ENCODE peak calls at places on chromosome 11, in six cellular contexts. One of them, this sample, is unnamed.

GRCh38 chr11:75526192-75526541 is 426 bp upstream of the GDPD5 start:
- ATAC-seq in pancreas: no peak
- ATAC-seq in aorta: peak
- ATAC-seq in Panc1: no peak
- ATAC-seq in RWPE2: no peak
- ATAC-seq in heart right ventricle: no peak
- ATAC-seq in this sample: no peak

GRCh38 chr11:126225266-126225665 is 13.7 kb downstream of the FAM118B start:
- ATAC-seq in RWPE2: no peak
- ATAC-seq in pancreas: no peak
- ATAC-seq in aorta: no peak
- ATAC-seq in heart right ventricle: no peak
- ATAC-seq in Panc1: no peak
- ATAC-seq in this sample: no peak

GRCh38 chr11:106956887-106957505 is 61.3 kb downstream of the GUCY1A2 start:
- ATAC-seq in pancreas: no peak
- ATAC-seq in aorta: no peak
- ATAC-seq in RWPE2: no peak
- ATAC-seq in heart right ventricle: no peak
- ATAC-seq in Panc1: no peak
- ATAC-seq in this sample: no peak

GRCh38 chr11:67392182-67392715 is 463 bp downstream of the RAD9A start:
- ATAC-seq in heart right ventricle: no peak
- ATAC-seq in pancreas: peak
- ATAC-seq in RWPE2: peak
- ATAC-seq in aorta: no peak
- ATAC-seq in Panc1: peak
- ATAC-seq in this sample: no peak

GRCh38 chr11:126510621-126511370 is 155.3 kb downstream of the ST3GAL4 start:
- ATAC-seq in pancreas: no peak
- ATAC-seq in aorta: no peak
- ATAC-seq in RWPE2: no peak
- ATAC-seq in heart right ventricle: no peak
- ATAC-seq in Panc1: no peak
- ATAC-seq in this sample: no peak

GRCh38 chr11:19740586-19740985 is 27.9 kb downstream of the NAV2 start:
- ATAC-seq in Panc1: no peak
- ATAC-seq in heart right ventricle: no peak
- ATAC-seq in pancreas: no peak
- ATAC-seq in aorta: no peak
- ATAC-seq in RWPE2: no peak
- ATAC-seq in this sample: no peak

GRCh38 chr11:118841469-118842222 is 42.0 kb upstream of the CXCR5 start:
- ATAC-seq in RWPE2: no peak
- ATAC-seq in heart right ventricle: no peak
- ATAC-seq in pancreas: no peak
- ATAC-seq in aorta: no peak
- ATAC-seq in Panc1: no peak
- ATAC-seq in this sample: no peak

GRCh38 chr11:19597194-19597593 is 115.4 kb upstream of the NAV2 start:
- ATAC-seq in pancreas: peak
- ATAC-seq in Panc1: no peak
- ATAC-seq in aorta: peak
- ATAC-seq in RWPE2: no peak
- ATAC-seq in heart right ventricle: peak
- ATAC-seq in this sample: no peak

GRCh38 chr11:86021390-86021789 is 47.5 kb downstream of the PICALM start:
- ATAC-seq in Panc1: no peak
- ATAC-seq in heart right ventricle: no peak
- ATAC-seq in RWPE2: no peak
- ATAC-seq in pancreas: no peak
- ATAC-seq in aorta: no peak
- ATAC-seq in this sample: no peak

GRCh38 chr11:126039485-126040271 is 23.0 kb downstream of the CDON start:
- ATAC-seq in pancreas: no peak
- ATAC-seq in aorta: no peak
- ATAC-seq in Panc1: no peak
- ATAC-seq in heart right ventricle: no peak
- ATAC-seq in RWPE2: peak
- ATAC-seq in this sample: no peak

GRCh38 chr11:23755769-23756168 is 741.1 kb upstream of the LUZP2 start:
- ATAC-seq in Panc1: no peak
- ATAC-seq in aorta: no peak
- ATAC-seq in heart right ventricle: no peak
- ATAC-seq in pancreas: no peak
- ATAC-seq in RWPE2: no peak
- ATAC-seq in this sample: no peak

GRCh38 chr11:2139118-2139490 is at the start of gene IGF2:
- ATAC-seq in RWPE2: no peak
- ATAC-seq in pancreas: no peak
- ATAC-seq in Panc1: peak
- ATAC-seq in aorta: no peak
- ATAC-seq in heart right ventricle: no peak
- ATAC-seq in this sample: peak

GRCh38 chr11:1939006-1939626 is 8.0 kb upstream of the MRPL23 start:
- ATAC-seq in RWPE2: peak
- ATAC-seq in aorta: no peak
- ATAC-seq in Panc1: no peak
- ATAC-seq in pancreas: no peak
- ATAC-seq in heart right ventricle: peak
- ATAC-seq in this sample: no peak

GRCh38 chr11:7492253-7492652 is 6.9 kb downstream of the OLFML1 start:
- ATAC-seq in pancreas: no peak
- ATAC-seq in aorta: no peak
- ATAC-seq in RWPE2: no peak
- ATAC-seq in heart right ventricle: no peak
- ATAC-seq in Panc1: no peak
- ATAC-seq in this sample: no peak

GRCh38 chr11:125881291-125881690 is 6.2 kb upstream of the HYLS1 start:
- ATAC-seq in Panc1: no peak
- ATAC-seq in aorta: no peak
- ATAC-seq in heart right ventricle: no peak
- ATAC-seq in pancreas: no peak
- ATAC-seq in RWPE2: no peak
- ATAC-seq in this sample: no peak

GRCh38 chr11:102393272-102393730 is 46.3 kb downstream of the BIRC2 start:
- ATAC-seq in pancreas: no peak
- ATAC-seq in heart right ventricle: no peak
- ATAC-seq in RWPE2: peak
- ATAC-seq in Panc1: peak
- ATAC-seq in aorta: no peak
- ATAC-seq in this sample: peak

GRCh38 chr11:26297179-26297970 is 34.6 kb upstream of the ANO3 start:
- ATAC-seq in heart right ventricle: no peak
- ATAC-seq in pancreas: peak
- ATAC-seq in aorta: peak
- ATAC-seq in Panc1: peak
- ATAC-seq in RWPE2: peak
- ATAC-seq in this sample: peak

GRCh38 chr11:122113836-122114235 is 2.2 kb downstream of the BLID start:
- ATAC-seq in pancreas: peak
- ATAC-seq in aorta: no peak
- ATAC-seq in heart right ventricle: no peak
- ATAC-seq in Panc1: no peak
- ATAC-seq in RWPE2: no peak
- ATAC-seq in this sample: no peak

GRCh38 chr11:102171101-102171500 is 60.9 kb downstream of the YAP1 start:
- ATAC-seq in aorta: peak
- ATAC-seq in RWPE2: peak
- ATAC-seq in pancreas: peak
- ATAC-seq in Panc1: no peak
- ATAC-seq in heart right ventricle: peak
- ATAC-seq in this sample: peak

GRCh38 chr11:128814856-128815705 is 52.0 kb downstream of the KCNJ1 start:
- ATAC-seq in pancreas: peak
- ATAC-seq in heart right ventricle: peak
- ATAC-seq in RWPE2: peak
- ATAC-seq in aorta: peak
- ATAC-seq in Panc1: no peak
- ATAC-seq in this sample: peak

GRCh38 chr11:93515438-93515837 is 27.8 kb downstream of the SMCO4 start:
- ATAC-seq in aorta: no peak
- ATAC-seq in Panc1: no peak
- ATAC-seq in RWPE2: no peak
- ATAC-seq in heart right ventricle: no peak
- ATAC-seq in pancreas: no peak
- ATAC-seq in this sample: no peak

GRCh38 chr11:19226378-19227195 is 14.2 kb downstream of the E2F8 start:
- ATAC-seq in aorta: no peak
- ATAC-seq in RWPE2: no peak
- ATAC-seq in heart right ventricle: no peak
- ATAC-seq in Panc1: no peak
- ATAC-seq in pancreas: no peak
- ATAC-seq in this sample: no peak

GRCh38 chr11:111376453-111376871 is 2.6 kb downstream of the POU2AF1 start:
- ATAC-seq in Panc1: no peak
- ATAC-seq in pancreas: no peak
- ATAC-seq in aorta: no peak
- ATAC-seq in RWPE2: peak
- ATAC-seq in heart right ventricle: no peak
- ATAC-seq in this sample: no peak

GRCh38 chr11:73187854-73188253 is 30.2 kb upstream of the P2RY2 start:
- ATAC-seq in heart right ventricle: peak
- ATAC-seq in Panc1: no peak
- ATAC-seq in aorta: no peak
- ATAC-seq in RWPE2: peak
- ATAC-seq in pancreas: no peak
- ATAC-seq in this sample: no peak

GRCh38 chr11:73184953-73185671 is 33.0 kb upstream of the P2RY2 start:
- ATAC-seq in pancreas: peak
- ATAC-seq in heart right ventricle: peak
- ATAC-seq in RWPE2: peak
- ATAC-seq in aorta: peak
- ATAC-seq in Panc1: peak
- ATAC-seq in this sample: peak

GRCh38 chr11:73186886-73187285 is 31.2 kb upstream of the P2RY2 start:
- ATAC-seq in pancreas: no peak
- ATAC-seq in heart right ventricle: no peak
- ATAC-seq in RWPE2: no peak
- ATAC-seq in Panc1: no peak
- ATAC-seq in aorta: no peak
- ATAC-seq in this sample: no peak

GRCh38 chr11:73186294-73186850 is 31.7 kb upstream of the P2RY2 start:
- ATAC-seq in pancreas: peak
- ATAC-seq in RWPE2: peak
- ATAC-seq in heart right ventricle: no peak
- ATAC-seq in aorta: no peak
- ATAC-seq in Panc1: peak
- ATAC-seq in this sample: no peak

GRCh38 chr11:73185680-73186293 is 32.3 kb upstream of the P2RY2 start:
- ATAC-seq in Panc1: peak
- ATAC-seq in pancreas: no peak
- ATAC-seq in heart right ventricle: no peak
- ATAC-seq in RWPE2: peak
- ATAC-seq in aorta: peak
- ATAC-seq in this sample: peak
- H3K27ac ChIP-seq in Panc1: no peak
- H3K27ac ChIP-seq in pancreas: no peak
- H3K27ac ChIP-seq in heart right ventricle: no peak
- H3K27ac ChIP-seq in RWPE2: peak
- H3K27ac ChIP-seq in aorta: no peak
- H3K27ac ChIP-seq in this sample: no peak

DNA sequence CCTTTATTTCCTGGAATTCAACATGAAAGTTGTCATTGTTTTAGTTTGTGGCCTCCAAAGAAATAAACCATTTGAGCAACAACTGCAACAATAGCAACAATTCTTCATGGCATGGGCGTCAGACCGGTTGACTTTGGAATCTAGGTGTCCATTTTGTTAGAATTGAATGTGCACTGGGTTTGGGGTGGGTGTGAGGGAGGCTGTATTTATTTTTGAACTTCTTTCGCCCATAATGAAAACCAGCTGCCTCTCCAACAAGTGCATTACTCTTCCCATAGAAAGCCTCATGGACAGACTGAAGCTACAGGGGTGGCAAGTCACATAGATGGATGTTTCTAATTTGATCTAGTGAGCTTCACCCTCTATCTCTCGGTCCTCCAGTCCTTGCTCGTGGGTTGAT is 85.4 kb downstream of the ADAMTS15 start:
- ATAC-seq in heart right ventricle: no peak
- ATAC-seq in pancreas: no peak
- ATAC-seq in aorta: no peak
- ATAC-seq in Panc1: no peak
- ATAC-seq in RWPE2: no peak
- ATAC-seq in this sample: no peak
- H3K27ac ChIP-seq in heart right ventricle: no peak
- H3K27ac ChIP-seq in pancreas: no peak
- H3K27ac ChIP-seq in aorta: no peak
- H3K27ac ChIP-seq in Panc1: peak
- H3K27ac ChIP-seq in RWPE2: no peak
- H3K27ac ChIP-seq in this sample: no peak

DNA sequence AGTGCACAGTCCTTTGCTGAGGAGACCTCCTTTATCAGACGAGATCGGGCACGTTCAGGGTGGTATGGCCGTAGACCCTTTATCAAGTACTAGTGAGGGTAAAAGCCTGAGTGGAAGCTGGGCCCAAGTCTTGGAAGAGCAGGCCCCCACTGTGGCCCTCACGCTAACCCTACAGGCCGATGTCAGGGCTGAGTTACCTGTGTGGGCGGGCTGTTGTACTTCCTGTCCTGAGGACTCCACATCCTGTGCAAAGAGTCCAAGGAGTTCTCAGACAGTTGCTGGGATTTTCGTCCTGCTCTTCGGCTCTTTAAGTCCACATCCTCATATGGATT is 34.9 kb downstream of the RPL27A start:
- ATAC-seq in heart right ventricle: no peak
- ATAC-seq in pancreas: peak
- ATAC-seq in aorta: no peak
- ATAC-seq in RWPE2: no peak
- ATAC-seq in Panc1: no peak
- ATAC-seq in this sample: no peak
- H3K27ac ChIP-seq in heart right ventricle: peak
- H3K27ac ChIP-seq in pancreas: peak
- H3K27ac ChIP-seq in aorta: peak
- H3K27ac ChIP-seq in RWPE2: peak
- H3K27ac ChIP-seq in Panc1: no peak
- H3K27ac ChIP-seq in this sample: peak

GRCh38 chr11:59141673-59142460 is 789 bp upstream of the FAM111A start:
- ATAC-seq in aorta: no peak
- ATAC-seq in RWPE2: no peak
- ATAC-seq in heart right ventricle: no peak
- ATAC-seq in Panc1: no peak
- ATAC-seq in pancreas: no peak
- ATAC-seq in this sample: no peak

GRCh38 chr11:59145534-59145933 is 2.9 kb downstream of the FAM111A start:
- ATAC-seq in Panc1: no peak
- ATAC-seq in aorta: no peak
- ATAC-seq in heart right ventricle: no peak
- ATAC-seq in pancreas: no peak
- ATAC-seq in RWPE2: no peak
- ATAC-seq in this sample: peak

GRCh38 chr11:59142530-59143507 is at the start of gene FAM111A:
- ATAC-seq in pancreas: peak
- ATAC-seq in heart right ventricle: peak
- ATAC-seq in RWPE2: peak
- ATAC-seq in aorta: peak
- ATAC-seq in Panc1: peak
- ATAC-seq in this sample: peak

GRCh38 chr11:59144096-59144495 is 1.4 kb downstream of the FAM111A start:
- ATAC-seq in pancreas: no peak
- ATAC-seq in RWPE2: no peak
- ATAC-seq in heart right ventricle: no peak
- ATAC-seq in aorta: no peak
- ATAC-seq in Panc1: no peak
- ATAC-seq in this sample: no peak

GRCh38 chr11:59144579-59145345 is 2.1 kb downstream of the FAM111A start:
- ATAC-seq in aorta: peak
- ATAC-seq in RWPE2: peak
- ATAC-seq in heart right ventricle: peak
- ATAC-seq in Panc1: peak
- ATAC-seq in pancreas: peak
- ATAC-seq in this sample: peak
- H3K27ac ChIP-seq in aorta: peak
- H3K27ac ChIP-seq in RWPE2: peak
- H3K27ac ChIP-seq in heart right ventricle: peak
- H3K27ac ChIP-seq in Panc1: peak
- H3K27ac ChIP-seq in pancreas: peak
- H3K27ac ChIP-seq in this sample: peak